ENCODE peak calls at places on chromosomes 4 and X, in six cellular contexts. V is cardiac muscle cell, A is neural progenitor cell, E is tibial artery, Y is GM12878, J is heart right ventricle. Z is an unnamed sample.

GRCh38 chrX:124555036-124555595 is 208.8 kb downstream of the SH2D1A start:
- DNase-seq in Y (no peak), J (no peak), A (no peak), E (no peak), V (no peak), Z (no peak)

GRCh38 chrX:96615448-96615847 is 69.2 kb upstream of the DIAPH2 start:
- DNase-seq in A (no peak), E (no peak), V (no peak), Y (no peak), J (no peak), Z (no peak)

GRCh38 chr4:110970642-110971041 is 347.8 kb upstream of the PITX2 start:
- DNase-seq in J (no peak), A (peak; percentile 79), E (no peak), V (peak; percentile 69), Y (no peak), Z (no peak)

GRCh38 chr4:8532245-8532781 is 47.9 kb upstream of the GPR78 start:
- DNase-seq in V (no peak), A (no peak), E (no peak), Y (no peak), J (no peak), Z (no peak)

GRCh38 chrX:131816551-131817136 is 206.5 kb upstream of the STK26 start:
- DNase-seq in V (no peak), A (no peak), Y (peak; percentile 90), J (peak; percentile 81), E (peak; percentile 45), Z (peak; percentile 90)

GRCh38 chrX:116897526-116897925 is 434.8 kb upstream of the CT83 start:
- DNase-seq in Y (no peak), V (no peak), A (no peak), J (no peak), E (no peak), Z (no peak)

GRCh38 chr4:20603671-20604313 is 96.5 kb upstream of the PACRGL start:
- DNase-seq in Y (no peak), A (no peak), V (no peak), J (no peak), E (no peak), Z (no peak)

GRCh38 chr4:168857009-168857408 is 153.0 kb downstream of the CBR4 start:
- DNase-seq in E (no peak), A (no peak), Y (no peak), J (no peak), V (no peak), Z (no peak)

GRCh38 chr4:160423879-160424451 is 1321.1 kb downstream of the RAPGEF2 start:
- DNase-seq in Y (no peak), E (no peak), J (no peak), A (no peak), V (no peak), Z (no peak)

GRCh38 chr4:73434311-73434710 is 1.7 kb upstream of the AFP start:
- DNase-seq in A (peak; percentile 21), V (peak; percentile 21), J (no peak), E (no peak), Y (no peak), Z (no peak)

DNA sequence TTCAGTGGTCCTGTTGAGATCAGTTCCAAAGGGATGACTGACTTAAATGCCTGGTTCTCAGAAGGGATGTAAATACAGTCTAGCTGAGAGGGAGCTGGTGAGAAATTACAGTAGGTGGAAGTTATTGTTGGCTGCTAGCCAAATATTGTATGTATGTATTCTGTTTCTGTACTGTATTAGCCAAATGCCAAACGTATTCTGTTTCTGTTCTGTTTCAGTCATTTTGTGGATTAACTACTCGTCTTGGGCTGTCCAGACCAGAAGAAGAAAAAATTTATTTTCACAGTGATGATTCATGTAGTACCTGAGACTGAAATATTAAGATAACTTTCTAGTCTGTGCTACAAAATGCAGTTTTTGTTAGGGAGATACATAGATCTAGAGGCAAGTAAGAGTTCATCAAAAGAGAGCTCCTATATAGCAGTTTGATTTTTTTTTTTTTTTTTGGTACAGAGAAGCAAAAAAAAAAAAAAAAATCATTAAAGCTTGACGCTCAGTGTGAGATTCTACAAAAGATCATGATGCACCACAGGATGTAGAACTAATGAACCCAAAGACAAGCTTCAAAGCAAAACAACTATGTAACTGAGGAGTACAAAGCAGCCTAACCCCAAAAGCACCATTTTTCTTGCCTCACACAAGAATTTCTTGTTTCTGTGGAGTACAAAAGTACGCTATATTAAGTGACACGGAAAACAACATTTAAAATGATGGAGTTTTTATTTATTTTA is 54.8 kb downstream of the CASP6 start:
- DNase-seq in Y (peak; percentile 21), A (no peak), E (no peak), J (no peak), V (no peak), Z (no peak)
- TF ChIP-seq CTCF in Y (no peak), A (no peak), E (no peak), J (no peak), V (no peak), Z (no peak)

GRCh38 chr4:98919996-98920395 is 8.9 kb downstream of the EIF4E start:
- DNase-seq in A (no peak), J (no peak), E (no peak), V (no peak), Y (no peak), Z (no peak)

GRCh38 chr4:98921292-98921691 is 7.6 kb downstream of the EIF4E start:
- DNase-seq in A (no peak), Y (no peak), V (no peak), E (no peak), J (no peak), Z (no peak)
- H3K27ac ChIP-seq in A (no peak overlapping the region), Y (no peak overlapping the region), V (no peak overlapping the region), E (no peak overlapping the region), J (no peak overlapping the region), Z (no peak overlapping the region)

GRCh38 chr4:162939086-162939485 is 227.6 kb downstream of the NAF1 start:
- DNase-seq in E (no peak), J (no peak), Y (no peak), A (no peak), V (no peak), Z (no peak)

DNA sequence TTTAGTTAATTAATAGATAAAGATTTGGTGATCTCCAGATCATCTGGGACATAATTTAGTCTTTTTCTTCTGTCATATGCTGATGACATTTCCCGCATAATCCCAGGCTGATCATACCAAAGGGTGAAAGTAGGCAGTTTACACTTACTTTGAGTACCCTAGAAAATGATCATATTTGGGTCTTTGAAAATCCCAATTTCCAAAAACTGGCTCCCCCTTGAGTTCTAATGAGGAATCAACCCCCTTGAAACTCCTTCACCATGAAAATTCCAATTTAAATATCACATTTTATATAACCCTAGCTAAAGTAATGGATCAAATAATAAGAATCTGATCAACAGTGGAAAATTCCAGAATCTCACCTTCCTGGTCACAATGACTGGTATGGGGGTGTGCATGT is 223.4 kb downstream of the NAF1 start:
- DNase-seq in E (no peak), Y (no peak), A (no peak), J (no peak), V (no peak), Z (no peak)
- TF ChIP-seq CTCF in E (no peak), Y (no peak), A (peak; percentile 33), J (no peak), V (peak; percentile 18), Z (no peak)

DNA sequence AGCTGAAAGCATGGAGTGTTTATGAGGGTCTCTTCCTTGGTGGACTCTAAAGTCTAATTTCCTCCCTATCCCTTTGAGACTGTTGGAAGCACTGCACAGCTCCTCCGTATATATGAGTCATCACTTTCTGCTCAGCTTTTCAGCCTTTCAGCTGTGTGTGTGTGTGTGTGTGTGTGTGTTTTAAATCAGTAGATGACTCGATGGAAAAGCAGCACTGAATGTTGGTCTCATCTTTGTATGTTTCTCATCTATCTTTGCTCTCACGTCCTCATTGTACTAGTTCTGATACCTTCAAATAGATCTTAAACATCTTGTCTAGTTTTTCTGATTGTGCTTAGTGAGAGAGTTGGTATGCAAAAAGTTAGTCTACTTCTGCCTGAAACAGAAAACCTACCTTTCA is 81.6 kb downstream of the ZFX start:
- DNase-seq in E (no peak), A (no peak), V (no peak), J (peak; percentile 35), Y (no peak), Z (no peak)
- H3K27ac ChIP-seq in E (no peak overlapping the region), A (no peak overlapping the region), V (no peak overlapping the region), J (no peak overlapping the region), Y (peak overlapping the region; percentile 43), Z (no peak overlapping the region)

DNA sequence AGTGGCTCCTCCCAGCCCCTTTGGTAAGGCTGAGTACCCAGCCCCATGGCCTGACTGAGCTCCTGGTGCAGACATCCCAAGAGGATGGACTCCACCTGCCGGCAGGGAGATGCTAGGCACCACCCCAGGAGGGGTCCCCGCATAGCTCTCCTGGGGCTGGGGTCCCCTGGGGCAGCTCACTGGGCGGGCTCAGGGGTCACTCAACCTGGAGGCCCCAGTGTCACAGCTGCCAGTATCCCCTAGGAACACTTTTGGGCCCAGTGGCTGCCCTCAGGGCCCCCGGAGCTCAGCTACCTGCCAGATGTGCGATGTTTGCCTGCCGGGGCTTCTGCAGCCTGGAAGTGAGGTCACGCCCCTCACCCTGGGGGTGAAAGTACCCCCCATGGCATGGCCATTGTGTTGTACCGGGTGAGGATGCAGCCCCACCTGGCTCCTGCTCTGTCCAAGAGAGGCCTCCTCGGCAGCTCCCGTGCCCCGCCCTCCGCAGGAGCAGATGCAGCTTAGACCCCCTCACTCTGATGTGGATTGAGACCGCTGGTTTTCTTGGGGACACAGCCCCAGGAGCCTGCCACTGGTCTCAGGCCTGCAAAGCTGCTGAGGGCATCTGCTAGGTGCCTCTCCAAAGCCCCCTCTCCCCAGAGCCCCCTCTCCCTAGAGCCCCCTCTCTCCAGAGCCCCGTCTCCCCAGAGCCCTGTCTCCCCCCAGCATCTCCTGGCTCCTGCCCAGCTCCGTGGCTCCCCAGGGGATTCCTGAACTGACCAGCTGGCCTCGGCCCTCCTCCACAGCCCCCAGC is 6.7 kb upstream of the HGFAC start:
- DNase-seq in E (no peak), A (peak; percentile 73), J (no peak), V (no peak), Y (no peak), Z (no peak)
- TF ChIP-seq CTCF in E (no peak), A (peak; percentile 55), J (no peak), V (peak; percentile 18), Y (peak; percentile 3), Z (no peak)

GRCh38 chrX:64439551-64439950 is 44.3 kb upstream of the MTMR8 start:
- DNase-seq in J (no peak), A (no peak), V (no peak), Y (no peak), E (no peak), Z (no peak)

GRCh38 chrX:64437665-64438064 is 42.4 kb upstream of the MTMR8 start:
- DNase-seq in E (no peak), Y (no peak), V (no peak), A (no peak), J (no peak), Z (no peak)
- H3K27ac ChIP-seq in E (no peak overlapping the region), Y (no peak overlapping the region), V (no peak overlapping the region), A (no peak overlapping the region), J (no peak overlapping the region), Z (no peak overlapping the region)

DNA sequence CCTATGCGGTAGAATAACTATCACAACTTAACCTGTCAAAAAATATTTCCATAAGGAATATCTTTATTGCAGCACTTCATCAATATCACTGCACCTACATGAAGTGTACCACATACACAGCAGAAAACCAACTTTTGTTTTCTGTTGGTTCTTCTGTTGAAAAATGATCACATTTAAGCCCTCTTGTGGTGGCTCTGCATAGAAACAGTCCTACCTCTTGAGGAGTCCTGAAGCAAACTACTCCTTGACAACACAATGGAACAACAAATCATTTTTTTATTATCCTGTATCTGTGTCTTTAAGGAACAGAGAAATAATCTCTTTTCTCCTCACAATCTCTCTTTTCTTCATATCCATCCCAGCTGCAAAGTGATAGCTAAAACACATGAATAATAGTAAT is 39.8 kb upstream of the ATOH1 start:
- DNase-seq in E (no peak), V (peak; percentile 42), A (peak; percentile 46), J (no peak), Y (no peak), Z (no peak)
- TF ChIP-seq CTCF in E (no peak), V (peak; percentile 41), A (peak; percentile 65), J (no peak), Y (peak; percentile 27), Z (no peak)

Z was measured in lung.